ENCODE peak calls at places on chromosomes 6 and 20, in four cellular contexts. K is Calu3; J is astrocyte of the spinal cord; I is stimulated activated CD8-positive, alpha-beta memory T cell treated with anti-CD3 and anti-CD28 coated beads, Interleukin-4, amount 100 ng/mL, for 4 hours. D is an unnamed sample.

GRCh38 chr6:106103728-106104109 is 17.6 kb downstream of the PRDM1 start:
- DNase-seq in K (peak; percentile 47), J (no peak), I (no peak), D (no peak)

GRCh38 chr6:124677874-124678273 is 284.4 kb upstream of the RNF217 start:
- DNase-seq in K (no peak), J (no peak), I (no peak), D (no peak)

GRCh38 chr6:31972709-31973350 is 892 bp upstream of the DXO start:
- DNase-seq in K (no peak), I (no peak), J (peak; percentile 24), D (peak; percentile 32)

GRCh38 chr6:2914318-2914660 is 11.2 kb upstream of the SERPINB9 start:
- DNase-seq in J (no peak), I (no peak), K (no peak), D (no peak)

GRCh38 chr20:6898928-6899327 is 131.4 kb downstream of the BMP2 start:
- DNase-seq in I (no peak), K (no peak), J (no peak), D (no peak)

GRCh38 chr20:29878281-29878741 is 1379.2 kb upstream of the DEFB115 start:
- DNase-seq in I (no peak), J (no peak), K (no peak), D (no peak)

GRCh38 chr6:129749749-129750120 is 39.8 kb upstream of the ARHGAP18 start:
- DNase-seq in I (no peak), K (no peak), J (peak; percentile 69), D (peak; percentile 68)

GRCh38 chr20:18223399-18223798 is 64.9 kb upstream of the ZNF133 start:
- DNase-seq in I (no peak), K (no peak), J (no peak), D (no peak)

GRCh38 chr20:63756648-63756991 is 17.0 kb downstream of the SLC2A4RG start:
- DNase-seq in J (no peak), K (no peak), I (no peak), D (no peak)

GRCh38 chr20:31602779-31603441 is 2.2 kb upstream of the ID1 start:
- DNase-seq in K (peak; percentile 84), J (peak; percentile 95), I (no peak), D (peak; percentile 68)

GRCh38 chr6:51013376-51013775 is 194.7 kb downstream of the TFAP2B start:
- DNase-seq in J (no peak), I (no peak), K (no peak), D (no peak)

GRCh38 chr20:59813126-59813947 is 120.1 kb downstream of the SYCP2 start:
- DNase-seq in K (no peak), J (no peak), I (no peak), D (no peak)

GRCh38 chr6:37822851-37823682 is 3.5 kb downstream of the ZFAND3 start:
- DNase-seq in K (peak; percentile 52), I (no peak), J (peak; percentile 35), D (no peak)

GRCh38 chr20:38412877-38413577 is 22.1 kb downstream of the SNHG17 start:
- DNase-seq in J (no peak), K (no peak), I (no peak), D (no peak)

GRCh38 chr6:126118058-126118759 is 131.9 kb downstream of the TRMT11 start:
- DNase-seq in K (no peak), J (peak; percentile 40), I (no peak), D (peak; percentile 76)

GRCh38 chr6:42136508-42137191 is 5.8 kb downstream of the C6orf132 start:
- DNase-seq in K (peak; percentile 64), J (peak; percentile 74), I (peak; percentile 4), D (no peak)